ENCODE peak calls at places on chromosomes 16 and 17, in eight cellular contexts. D, B, L, Q, U, M, C and I are unnamed samples.

GRCh38 chr17:39980402-39981206 is at the start of gene PSMD3:
- DNase-seq in D (peak; percentile 100), B (peak; percentile 99), L (peak; percentile 96), Q (peak; percentile 99), U (peak; percentile 97), M (peak; percentile 100), C (peak; percentile 99), I (peak; percentile 95)

GRCh38 chr17:79940381-79941087 is 95.1 kb downstream of the TBC1D16 start:
- DNase-seq in D (no peak), B (no peak), L (no peak), Q (no peak), U (no peak), M (peak; percentile 42), C (no peak), I (no peak)

GRCh38 chr17:9244066-9245052 is 223.0 kb downstream of the NTN1 start:
- DNase-seq in D (peak; percentile 36), B (peak; percentile 59), L (no peak), Q (no peak), U (no peak), M (peak; percentile 65), C (peak; percentile 29), I (no peak)

GRCh38 chr16:47143329-47143676 is 442 bp downstream of the NETO2 start:
- DNase-seq in D (peak; percentile 74), B (peak; percentile 76), L (peak; percentile 88), Q (peak; percentile 11), U (peak; percentile 81), M (peak; percentile 81), C (peak; percentile 72), I (peak; percentile 60)

GRCh38 chr17:69434164-69434579 is 19.7 kb downstream of the MAP2K6 start:
- DNase-seq in D (peak; percentile 63), B (no peak), L (no peak), Q (no peak), U (no peak), M (no peak), C (no peak), I (no peak)

GRCh38 chr16:14560523-14560922 is 69.5 kb downstream of the PARN start:
- DNase-seq in D (peak; percentile 55), B (no peak), L (no peak), Q (no peak), U (no peak), M (no peak), C (no peak), I (no peak)

GRCh38 chr16:21568502-21569189 is 30.7 kb upstream of the METTL9 start:
- DNase-seq in D (no peak), B (peak; percentile 4), L (no peak), Q (no peak), U (peak; percentile 37), M (peak; percentile 42), C (no peak), I (no peak)

GRCh38 chr17:27855454-27855853 is 37.7 kb downstream of the LYRM9 start:
- DNase-seq in D (no peak), B (peak; percentile 21), L (no peak), Q (no peak), U (no peak), M (no peak), C (no peak), I (no peak)

GRCh38 chr17:37701424-37702020 is 43.3 kb downstream of the HNF1B start:
- DNase-seq in D (peak; percentile 16), B (peak; percentile 64), L (peak; percentile 74), Q (no peak), U (no peak), M (peak; percentile 73), C (peak; percentile 82), I (peak; percentile 9)

GRCh38 chr16:51393381-51394005 is 242.4 kb upstream of the SALL1 start:
- DNase-seq in D (peak; percentile 22), B (no peak), L (no peak), Q (no peak), U (no peak), M (no peak), C (no peak), I (no peak)

GRCh38 chr16:71537643-71538042 is 11.4 kb downstream of the CHST4 start:
- DNase-seq in D (peak; percentile 52), B (peak; percentile 55), L (peak; percentile 67), Q (peak; percentile 3), U (peak; percentile 62), M (peak; percentile 78), C (peak; percentile 67), I (peak; percentile 10)

GRCh38 chr17:81132770-81133723 is 32.3 kb upstream of the PVALEF start:
- DNase-seq in D (no peak), B (no peak), L (no peak), Q (no peak), U (peak; percentile 72), M (peak; percentile 85), C (no peak), I (no peak)

GRCh38 chr17:31811021-31811565 is 48.0 kb downstream of the COPRS start:
- DNase-seq in D (peak; percentile 60), B (no peak), L (no peak), Q (no peak), U (no peak), M (no peak), C (no peak), I (no peak)

GRCh38 chr16:29662729-29663019 is 373 bp upstream of the SPN start:
- DNase-seq in D (no peak), B (peak; percentile 35), L (peak; percentile 75), Q (no peak), U (no peak), M (peak; percentile 80), C (peak; percentile 35), I (peak; percentile 42)

GRCh38 chr16:58317608-58318152 is 22.9 kb upstream of the PRSS54 start:
- DNase-seq in D (no peak), B (no peak), L (no peak), Q (no peak), U (no peak), M (no peak), C (no peak), I (no peak)

GRCh38 chr17:78939615-78940014 is 14.4 kb upstream of the TIMP2 start:
- DNase-seq in D (peak; percentile 51), B (no peak), L (no peak), Q (no peak), U (no peak), M (no peak), C (no peak), I (no peak)

GRCh38 chr17:49180303-49180702 is 30.1 kb downstream of the GNGT2 start:
- DNase-seq in D (peak; percentile 72), B (peak; percentile 74), L (peak; percentile 70), Q (peak; percentile 33), U (peak; percentile 62), M (peak; percentile 87), C (peak; percentile 86), I (peak; percentile 57)
- TF ChIP-seq CTCF in D (peak; percentile 90), B (peak; percentile 73), L (peak; percentile 64), Q (peak; percentile 45), U (peak; percentile 87), M (peak; percentile 82), C (peak; percentile 76), I (peak; percentile 89)

DNA sequence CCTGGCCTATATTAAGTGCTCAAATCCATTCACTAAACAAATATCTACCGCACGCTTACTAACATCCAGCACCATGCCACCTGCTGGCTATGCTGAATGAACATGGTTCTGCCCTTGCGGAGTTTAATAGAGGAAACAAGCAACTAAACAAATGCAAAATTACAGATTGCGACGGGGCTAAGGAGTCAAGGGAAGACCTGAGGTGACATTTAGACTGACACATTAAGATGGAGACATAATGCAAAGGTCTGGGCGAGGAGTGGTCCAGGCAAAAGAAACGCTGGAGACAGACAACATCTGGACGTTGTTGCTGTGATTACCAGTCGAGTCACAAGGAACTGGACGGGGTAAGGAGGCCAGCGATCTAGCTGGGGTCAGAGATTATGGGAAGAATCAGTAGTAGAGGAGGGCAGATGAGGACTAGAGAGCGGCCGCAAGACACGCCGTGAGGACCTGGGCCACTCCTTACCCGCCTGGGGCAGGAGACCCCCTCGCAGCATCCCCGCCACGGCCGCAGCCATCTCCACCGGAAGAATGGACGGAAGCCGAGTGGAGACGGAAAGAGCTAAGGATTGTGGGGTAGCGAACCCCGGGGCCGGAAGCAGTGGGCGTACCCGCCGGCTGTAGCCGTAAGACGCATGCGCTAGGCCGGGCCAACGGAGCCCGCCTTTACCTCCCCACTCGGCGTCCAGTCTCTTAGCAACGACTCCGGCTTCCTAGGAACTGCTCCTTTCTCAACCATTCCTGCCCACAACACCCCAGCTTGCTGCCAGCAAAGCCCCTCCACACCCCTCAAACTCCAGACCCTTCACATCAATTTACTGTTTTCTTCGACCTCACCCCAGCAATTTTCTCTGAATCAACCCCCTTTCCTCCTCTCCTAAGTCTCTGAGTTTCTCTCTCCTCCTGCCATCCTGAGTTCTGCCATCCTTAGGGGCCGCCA is at the start of the genes LRRC46 and MRPL10:
- DNase-seq in D (peak; percentile 96), B (peak; percentile 95), L (peak; percentile 99), Q (peak; percentile 85), U (peak; percentile 90), M (peak; percentile 96), C (peak; percentile 96), I (peak; percentile 86)
- TF ChIP-seq CTCF in D (peak; percentile 42), B (peak; percentile 47), L (no peak), Q (peak; percentile 31), U (peak; percentile 61), M (no peak), C (no peak), I (no peak)

GRCh38 chr17:76367647-76368046 is 13.9 kb upstream of the PRPSAP1 start:
- DNase-seq in D (no peak), B (no peak), L (no peak), Q (no peak), U (no peak), M (no peak), C (peak; percentile 30), I (no peak)

GRCh38 chr17:76368545-76368944 is 14.8 kb upstream of the PRPSAP1 start:
- DNase-seq in D (no peak), B (no peak), L (peak; percentile 51), Q (no peak), U (no peak), M (no peak), C (no peak), I (no peak)

GRCh38 chr17:76366247-76366646 is 12.5 kb upstream of the PRPSAP1 start:
- DNase-seq in D (no peak), B (no peak), L (no peak), Q (no peak), U (no peak), M (no peak), C (no peak), I (no peak)

GRCh38 chr17:76363107-76363801 is 9.5 kb upstream of the PRPSAP1 start:
- DNase-seq in D (no peak), B (no peak), L (no peak), Q (no peak), U (no peak), M (no peak), C (no peak), I (no peak)

DNA sequence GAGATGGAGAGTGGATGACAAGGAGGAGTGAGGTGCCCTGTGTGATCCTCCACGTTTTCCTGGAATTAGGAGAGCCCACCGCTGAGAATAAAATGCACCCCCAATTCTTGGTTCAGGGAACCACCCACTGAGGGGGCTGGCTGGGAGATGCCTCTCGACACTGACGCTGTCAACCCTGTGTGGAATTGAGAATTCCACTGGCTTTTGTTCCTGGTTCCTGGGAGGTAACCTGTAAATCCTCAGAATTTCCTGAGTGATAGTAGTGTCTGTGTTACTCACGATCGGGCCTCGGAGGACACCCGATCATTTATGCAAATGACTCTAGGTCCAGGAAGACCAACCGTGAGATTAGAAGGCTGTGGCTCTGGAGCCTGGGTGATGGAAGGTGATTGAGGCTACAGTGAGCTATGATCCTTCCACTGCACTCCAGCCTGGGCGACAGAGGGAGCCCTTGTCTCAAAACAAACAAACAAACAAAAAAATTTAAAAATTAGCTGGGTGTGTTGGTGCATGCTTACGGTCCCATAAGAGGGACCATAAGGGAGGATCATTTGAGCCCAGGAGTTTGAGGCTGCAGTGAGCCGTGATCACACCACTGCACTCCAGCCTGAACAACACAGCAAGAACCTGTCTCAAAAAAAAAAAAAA is 11.7 kb upstream of the PRPSAP1 start:
- DNase-seq in D (peak; percentile 39), B (no peak), L (no peak), Q (no peak), U (no peak), M (no peak), C (no peak), I (no peak)
- TF ChIP-seq CTCF in D (peak; percentile 74), B (no peak), L (peak; percentile 53), Q (peak; percentile 22), U (peak; percentile 65), M (no peak), C (no peak), I (no peak)

GRCh38 chr17:45681706-45682105 is 102.4 kb upstream of the CRHR1 start:
- DNase-seq in D (no peak), B (no peak), L (no peak), Q (no peak), U (no peak), M (no peak), C (no peak), I (no peak)
- TF ChIP-seq CTCF in D (no peak), B (no peak), L (no peak), Q (no peak), U (no peak), M (no peak), C (no peak), I (no peak)